ENCODE peak calls at places on chromosome 2, in five cellular contexts. Y is HCT116, P is GM12878, K is K562, W is GM23338. S is an unnamed sample.

GRCh38 chr2:239896075-239896474 is 129.1 kb downstream of the NDUFA10 start:
- DNase-seq in Y (no peak), P (no peak), K (no peak), W (peak; percentile 58), S (no peak)

GRCh38 chr2:114127372-114127771 is 237.5 kb downstream of the ACTR3 start:
- DNase-seq in Y (no peak), P (no peak), K (no peak), W (no peak), S (no peak)

GRCh38 chr2:142415461-142415860 is 284.6 kb upstream of the LRP1B start:
- DNase-seq in Y (no peak), P (no peak), K (no peak), W (no peak), S (no peak)

GRCh38 chr2:49261791-49262190 is 107.5 kb upstream of the FSHR start:
- DNase-seq in Y (no peak), P (no peak), K (no peak), W (no peak), S (no peak)

GRCh38 chr2:58289029-58289428 is 47.9 kb upstream of the FANCL start:
- DNase-seq in Y (no peak), P (no peak), K (no peak), W (no peak), S (no peak)

GRCh38 chr2:230326453-230327417 is at the start of gene SP140L:
- DNase-seq in Y (peak; percentile 49), P (peak; percentile 55), K (peak; percentile 68), W (peak; percentile 9), S (no peak)

GRCh38 chr2:160515120-160515519 is 21.5 kb upstream of the RBMS1 start:
- DNase-seq in Y (no peak), P (no peak), K (no peak), W (no peak), S (no peak)

GRCh38 chr2:147449323-147450080 is 395.3 kb upstream of the ACVR2A start:
- DNase-seq in Y (no peak), P (no peak), K (no peak), W (peak; percentile 86), S (no peak)

GRCh38 chr2:150162241-150162942 is 325.1 kb downstream of the RND3 start:
- DNase-seq in Y (no peak), P (no peak), K (no peak), W (no peak), S (no peak)

GRCh38 chr2:141187063-141187429 is 943.8 kb downstream of the LRP1B start:
- DNase-seq in Y (no peak), P (no peak), K (no peak), W (no peak), S (no peak)

GRCh38 chr2:627340-627709 is 49.9 kb downstream of the TMEM18 start:
- DNase-seq in Y (no peak), P (no peak), K (no peak), W (no peak), S (no peak)

GRCh38 chr2:126657146-126657635 is 1.2 kb downstream of the GYPC start:
- DNase-seq in Y (no peak), P (no peak), K (peak; percentile 79), W (peak; percentile 31), S (no peak)

GRCh38 chr2:107338571-107338970 is 452.6 kb upstream of the ST6GAL2 start:
- DNase-seq in Y (no peak), P (no peak), K (no peak), W (no peak), S (no peak)

GRCh38 chr2:134206573-134206972 is 47.3 kb upstream of the MGAT5 start:
- DNase-seq in Y (no peak), P (no peak), K (no peak), W (no peak), S (no peak)

GRCh38 chr2:220276736-220277444 is 649.5 kb downstream of the SLC4A3 start:
- DNase-seq in Y (no peak), P (no peak), K (no peak), W (no peak), S (no peak)

DNA sequence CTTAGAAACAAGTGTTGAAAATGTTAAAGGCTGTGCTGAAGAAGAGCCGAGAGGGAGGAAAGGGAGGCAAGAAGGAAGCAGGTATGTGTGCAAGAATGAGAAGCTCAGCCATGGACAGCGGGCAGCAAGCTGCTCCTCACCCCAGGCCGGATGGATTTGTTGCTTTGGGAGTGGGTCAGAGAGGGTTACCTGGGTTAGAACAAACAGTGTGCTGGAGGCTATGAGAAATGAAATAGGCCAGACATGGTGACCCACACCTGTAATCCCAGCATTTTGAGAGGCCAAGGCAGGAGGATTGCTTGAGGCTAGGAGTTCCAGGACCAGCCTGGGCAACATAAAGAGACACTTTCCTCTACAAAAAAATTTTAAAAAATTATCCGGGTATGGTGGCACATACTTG is 97.5 kb downstream of the TANC1 start:
- DNase-seq in Y (no peak), P (no peak), K (no peak), W (no peak), S (no peak)
- TF ChIP-seq POLR2AphosphoS5 in Y (no peak), P (no peak), K (no peak), W (no peak), S (no peak)

GRCh38 chr2:73175663-73176204 is 26.6 kb upstream of the NOTO start:
- DNase-seq in Y (no peak), P (no peak), K (peak; percentile 89), W (peak; percentile 82), S (no peak)
- TF ChIP-seq EZH2 in Y (no peak), P (no peak), K (no peak), W (peak; percentile 72), S (no peak)

GRCh38 chr2:218418717-218419458 is at the start of gene VIL1:
- DNase-seq in Y (no peak), P (no peak), K (no peak), W (peak; percentile 63), S (no peak)
- TF ChIP-seq POLR2AphosphoS5 in Y (no peak), P (no peak), K (no peak), W (no peak), S (no peak)

GRCh38 chr2:70896765-70897202 is 38.9 kb upstream of the ATP6V1B1 start:
- DNase-seq in Y (no peak), P (no peak), K (no peak), W (peak; percentile 66), S (no peak)
- TF ChIP-seq EZH2 in Y (no peak), P (no peak), K (no peak), W (peak; percentile 99), S (no peak)

GRCh38 chr2:46026431-46026830 is 270.8 kb upstream of the EPAS1 start:
- DNase-seq in Y (no peak), P (no peak), K (no peak), W (no peak), S (no peak)
- TF ChIP-seq POLR2AphosphoS5 in Y (no peak), P (no peak), K (no peak), W (no peak), S (no peak)

DNA sequence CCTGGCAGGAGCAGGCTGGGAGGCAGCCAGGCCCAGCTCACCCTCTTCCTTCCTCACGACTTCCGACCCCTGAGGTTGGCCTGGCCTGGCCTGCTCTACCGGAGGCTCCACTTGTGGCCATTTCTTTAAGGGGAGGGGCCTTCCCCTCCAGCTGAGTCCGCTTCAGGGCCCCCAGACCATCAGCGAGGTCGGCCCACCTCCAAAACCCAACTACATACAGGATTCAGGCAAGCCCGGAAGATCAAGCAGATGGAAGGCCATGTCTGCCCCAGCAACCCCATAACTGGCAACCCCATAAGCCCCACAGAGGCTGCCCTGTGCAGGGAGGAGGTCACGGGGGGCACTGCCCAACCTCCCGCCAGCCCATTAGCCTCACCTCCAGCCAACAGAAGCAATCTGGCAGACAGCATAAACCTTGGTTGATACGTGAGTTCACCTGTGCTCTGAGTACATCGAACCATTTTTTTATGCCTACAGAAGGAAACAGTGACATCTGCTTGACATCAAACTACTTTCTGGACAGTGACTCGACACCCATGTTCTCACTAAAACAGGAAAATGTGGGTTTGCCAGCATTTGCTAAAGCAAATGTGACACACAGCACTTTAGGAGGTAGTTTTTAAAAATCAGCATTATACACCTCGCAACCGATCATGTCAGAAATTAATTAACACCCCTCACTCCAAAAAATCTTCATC is 98.9 kb downstream of the EIPR1 start:
- DNase-seq in Y (no peak), P (no peak), K (no peak), W (no peak), S (no peak)
- TF ChIP-seq EZH2 in Y (no peak), P (no peak), K (no peak), W (no peak), S (no peak)